ENCODE peak calls at places on chromosomes 7 and 10, in four cellular contexts. B, L, Z and E are unnamed samples.
A peak's percentile ranks its signal among the peaks of the same experiment; 100 is the strongest.

GRCh38 chr7:96663871-96664445 is 45.7 kb downstream of the SEM1 start:
- DNase-seq in Z (no peak), L (no peak), B (no peak), E (no peak)

GRCh38 chr10:18312385-18313145 is 172.3 kb downstream of the CACNB2 start:
- DNase-seq in B (peak; percentile 79), L (peak; percentile 0), Z (peak; percentile 34), E (peak; percentile 77)

GRCh38 chr10:46518028-46518725 is 38.3 kb downstream of the GPRIN2 start:
- DNase-seq in L (no peak), Z (no peak), B (no peak), E (no peak)

GRCh38 chr10:61786728-61787127 is 114.8 kb upstream of the ARID5B start:
- DNase-seq in B (peak; percentile 86), Z (peak; percentile 81), L (peak; percentile 75), E (peak; percentile 89)

GRCh38 chr7:8217200-8218068 is 44.5 kb downstream of the ICA1 start:
- DNase-seq in L (peak; percentile 36), B (peak; percentile 85), Z (peak; percentile 38), E (peak; percentile 81)

GRCh38 chr7:129605038-129605437 is 6.5 kb upstream of the NRF1 start:
- DNase-seq in Z (no peak), B (no peak), L (no peak), E (no peak)

GRCh38 chr7:36048141-36048901 is 104.7 kb upstream of the EEPD1 start:
- DNase-seq in B (peak; percentile 98), L (peak; percentile 83), Z (peak; percentile 90), E (peak; percentile 89)

GRCh38 chr7:107234436-107234835 is 65.6 kb downstream of the HBP1 start:
- DNase-seq in L (no peak), B (no peak), Z (no peak), E (no peak)

GRCh38 chr10:13830385-13830784 is 243.6 kb downstream of the PRPF18 start:
- DNase-seq in B (no peak), Z (no peak), L (no peak), E (no peak)

GRCh38 chr10:373516-374309 is 238.5 kb downstream of the ZMYND11 start:
- DNase-seq in Z (peak; percentile 94), B (peak; percentile 41), L (peak; percentile 62), E (peak; percentile 64)

GRCh38 chr10:65149878-65150277 is 1628.7 kb downstream of the REEP3 start:
- DNase-seq in L (no peak), B (no peak), Z (no peak), E (no peak)

GRCh38 chr10:111565542-111565941 is 488.7 kb downstream of the ADRA2A start:
- DNase-seq in B (no peak), Z (no peak), L (no peak), E (no peak)

GRCh38 chr7:105141068-105141467 is 127.1 kb downstream of the KMT2E start:
- DNase-seq in Z (peak; percentile 67), L (no peak), B (peak; percentile 68), E (peak; percentile 64)

GRCh38 chr7:100208911-100209408 is 10.8 kb upstream of the PVRIG start:
- DNase-seq in L (no peak), Z (no peak), B (no peak), E (no peak)

GRCh38 chr10:96043157-96043894 is at the start of gene CCNJ:
- DNase-seq in Z (peak; percentile 81), B (peak; percentile 89), L (peak; percentile 87), E (peak; percentile 97)

GRCh38 chr7:81459485-81459884 is 310.4 kb downstream of the HGF start:
- DNase-seq in Z (no peak), L (no peak), B (no peak), E (no peak)

GRCh38 chr10:89699581-89700064 is 1.8 kb upstream of the KIF20B start:
- DNase-seq in B (peak; percentile 37), Z (no peak), L (no peak), E (no peak)

GRCh38 chr10:128095023-128095752 is 31.0 kb downstream of the MKI67 start:
- DNase-seq in B (no peak), Z (no peak), L (no peak), E (no peak)

GRCh38 chr10:88065384-88066049 is 202.1 kb downstream of the PTEN start:
- DNase-seq in L (no peak), Z (peak; percentile 37), B (no peak), E (no peak)

GRCh38 chr10:29140991-29141390 is 147.9 kb upstream of the LYZL1 start:
- DNase-seq in L (peak; percentile 82), Z (peak; percentile 96), B (peak; percentile 81), E (peak; percentile 93)

GRCh38 chr10:69636626-69637550 is 6.8 kb downstream of the FAM241B start:
- DNase-seq in B (no peak), Z (no peak), L (no peak), E (peak; percentile 20)

GRCh38 chr7:102993532-102994029 is 80.8 kb downstream of the LRRC17 start:
- DNase-seq in L (peak; percentile 2), B (peak; percentile 97), Z (peak; percentile 90), E (peak; percentile 62)

GRCh38 chr7:121510858-121511482 is 114.9 kb upstream of the FAM3C start:
- DNase-seq in Z (no peak), B (peak; percentile 25), L (no peak), E (no peak)

GRCh38 chr7:11702938-11703337 is 129.1 kb downstream of the THSD7A start:
- DNase-seq in B (no peak), Z (no peak), L (no peak), E (no peak)

GRCh38 chr7:152006336-152006735 is 19.1 kb upstream of the GALNT11 start:
- DNase-seq in B (no peak), Z (no peak), L (no peak), E (no peak)

GRCh38 chr10:132961-133898 is 2.0 kb upstream of the ZMYND11 start:
- DNase-seq in L (peak; percentile 46), Z (peak; percentile 89), B (peak; percentile 55), E (peak; percentile 89)

GRCh38 chr10:30392564-30392990 is 41.4 kb upstream of the MAP3K8 start:
- DNase-seq in B (peak; percentile 54), L (peak; percentile 50), Z (peak; percentile 18), E (peak; percentile 74)

GRCh38 chr7:130277763-130278643 is 11.3 kb downstream of the CPA2 start:
- DNase-seq in L (no peak), B (peak; percentile 88), Z (peak; percentile 60), E (peak; percentile 77)

GRCh38 chr7:98990356-98990755 is 112.0 kb downstream of the TRRAP start:
- DNase-seq in B (no peak), Z (no peak), L (no peak), E (no peak)

GRCh38 chr7:12212051-12212485 is 974 bp downstream of the TMEM106B start:
- DNase-seq in B (peak; percentile 23), Z (peak; percentile 6), L (no peak), E (peak; percentile 43)

GRCh38 chr7:86961686-86962085 is 97.8 kb downstream of the ELAPOR2 start:
- DNase-seq in B (no peak), Z (peak; percentile 20), L (no peak), E (peak; percentile 25)

GRCh38 chr7:110964770-110965169 is 126.2 kb upstream of the LRRN3 start:
- DNase-seq in L (no peak), B (no peak), Z (peak; percentile 68), E (no peak)

GRCh38 chr10:87696922-87697714 is 37.4 kb downstream of the PAPSS2 start:
- DNase-seq in Z (no peak), B (no peak), L (no peak), E (no peak)

GRCh38 chr7:55970561-55970960 is 6.2 kb downstream of the NIPSNAP2 start:
- DNase-seq in L (no peak), Z (no peak), B (no peak), E (no peak)

GRCh38 chr7:25527665-25528064 is 299.4 kb upstream of the NPVF start:
- DNase-seq in L (no peak), Z (no peak), B (no peak), E (no peak)

GRCh38 chr10:133324857-133325260 is 11.8 kb downstream of the CALY start:
- DNase-seq in B (no peak), Z (no peak), L (no peak), E (no peak)

GRCh38 chr7:43782768-43783555 is 24.5 kb downstream of the BLVRA start:
- DNase-seq in Z (no peak), L (no peak), B (no peak), E (no peak)

GRCh38 chr7:43785425-43785824 is 26.9 kb downstream of the BLVRA start:
- DNase-seq in B (peak; percentile 90), Z (peak; percentile 91), L (peak; percentile 84), E (peak; percentile 96)

GRCh38 chr7:43784030-43785001 is 25.8 kb downstream of the BLVRA start:
- DNase-seq in Z (no peak), B (peak; percentile 39), L (no peak), E (peak; percentile 31)

GRCh38 chr7:43779032-43779812 is 20.7 kb downstream of the BLVRA start:
- DNase-seq in B (no peak), Z (no peak), L (no peak), E (no peak)

DNA sequence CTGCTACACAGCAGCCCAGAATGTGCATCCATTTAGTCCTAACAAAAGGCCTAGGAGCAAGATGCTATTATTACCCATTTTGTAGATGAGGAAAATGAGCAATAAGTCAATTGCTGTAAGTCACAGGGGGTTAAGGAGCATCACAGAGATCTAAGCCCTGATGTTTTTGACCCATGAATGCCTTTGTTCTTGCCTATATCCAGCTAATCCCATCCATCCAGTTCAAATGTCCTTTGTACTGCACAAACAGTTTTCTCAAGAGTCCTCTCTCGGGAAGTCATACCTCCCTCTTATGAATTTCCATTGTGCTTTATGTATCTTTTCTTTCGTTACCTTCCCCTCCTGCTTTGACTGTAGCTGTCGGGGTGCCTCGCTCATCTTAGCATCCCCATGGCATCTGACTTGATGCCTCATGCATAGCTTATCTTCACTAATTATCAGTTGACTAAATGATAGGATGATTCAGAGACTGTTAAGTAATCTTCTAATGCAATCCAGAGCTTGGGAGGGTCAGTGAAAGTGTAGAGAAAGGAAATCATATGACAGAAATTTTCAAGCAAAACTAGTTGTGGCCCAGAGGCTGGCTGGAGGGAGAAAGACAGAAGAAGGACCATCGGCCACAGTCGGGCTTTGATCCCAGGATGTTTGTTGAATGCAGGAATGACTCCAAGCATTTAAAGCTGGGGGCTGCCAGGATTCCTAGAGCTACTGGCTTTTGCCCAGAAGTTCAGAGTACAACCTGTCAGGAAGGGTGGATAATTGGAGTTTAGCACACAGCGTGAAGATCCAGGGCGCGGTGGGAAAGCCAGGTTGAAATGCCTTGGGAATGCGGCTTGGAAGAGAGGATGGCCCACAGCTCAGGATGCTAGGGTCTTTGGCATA is 23.5 kb downstream of the BLVRA start:
- DNase-seq in B (peak; percentile 63), L (peak; percentile 70), Z (peak; percentile 51), E (peak; percentile 86)
- H3K4me2 ChIP-seq in B (peak overlapping the region; percentile 52), L (no peak overlapping the region), Z (no peak overlapping the region), E (peak overlapping the region; percentile 40)

GRCh38 chr10:21022821-21023220 is 125.7 kb upstream of the NEBL start:
- DNase-seq in L (peak; percentile 65), Z (no peak), B (no peak), E (no peak)

GRCh38 chr10:21015838-21016237 is 118.7 kb upstream of the NEBL start:
- DNase-seq in Z (no peak), L (no peak), B (no peak), E (no peak)

GRCh38 chr10:21021843-21022594 is 124.9 kb upstream of the NEBL start:
- DNase-seq in Z (no peak), B (no peak), L (no peak), E (no peak)

GRCh38 chr10:21020545-21020944 is 123.4 kb upstream of the NEBL start:
- DNase-seq in B (no peak), L (peak; percentile 9), Z (no peak), E (peak; percentile 31)

GRCh38 chr10:21021231-21021630 is 124.1 kb upstream of the NEBL start:
- DNase-seq in B (no peak), L (no peak), Z (no peak), E (no peak)
- H4K20me1 ChIP-seq in B (no peaks in the 10 kb centered on the region), L (no peaks in the 10 kb centered on the region), Z (no peaks in the 10 kb centered on the region), E (no peaks in the 10 kb centered on the region)

GRCh38 chr10:3197354-3198003 is 24.9 kb upstream of the PITRM1 start:
- DNase-seq in Z (peak; percentile 76), L (peak; percentile 77), B (peak; percentile 84), E (peak; percentile 93)
- H3K4me3 ChIP-seq in Z (peak overlapping the region; percentile 40), L (peak overlapping the region; percentile 45), B (peak overlapping the region; percentile 48), E (peak overlapping the region; percentile 70)

GRCh38 chr7:139817249-139817648 is 11.8 kb upstream of the TBXAS1 start:
- DNase-seq in B (no peak), Z (no peak), L (no peak), E (no peak)
- H3K4me2 ChIP-seq in B (no peak overlapping the region), Z (no peak overlapping the region), L (no peak overlapping the region), E (no peak overlapping the region)